ENCODE peak calls at places on chromosomes 13 and 19, in eight cellular contexts. W, T, B, V, D, J, O and U are unnamed samples.

GRCh38 chr13:110231348-110232047 is 75.5 kb downstream of the COL4A1 start:
- DNase-seq in W (no peak), T (no peak), B (no peak), V (no peak), D (no peak), J (no peak), O (no peak), U (no peak)

GRCh38 chr19:13241321-13242104 is 91.3 kb downstream of the IER2 start:
- DNase-seq in W (no peak), T (no peak), B (peak), V (peak), D (no peak), J (no peak), O (peak), U (no peak)

GRCh38 chr13:88764103-88764502 is 1092.9 kb downstream of the SLITRK5 start:
- DNase-seq in W (no peak), T (no peak), B (no peak), V (no peak), D (no peak), J (no peak), O (no peak), U (no peak)

GRCh38 chr13:107563099-107563925 is 652.0 kb downstream of the LIG4 start:
- DNase-seq in W (no peak), T (no peak), B (no peak), V (no peak), D (no peak), J (no peak), O (no peak), U (no peak)

GRCh38 chr19:13039211-13039789 is 44.0 kb downstream of the NFIX start:
- DNase-seq in W (no peak), T (no peak), B (peak), V (no peak), D (no peak), J (no peak), O (no peak), U (no peak)

GRCh38 chr13:100987993-100988392 is 313.4 kb upstream of the TMTC4 start:
- DNase-seq in W (no peak), T (no peak), B (peak), V (peak), D (no peak), J (no peak), O (no peak), U (no peak)

GRCh38 chr13:72726721-72727416 is 560 bp downstream of the MZT1 start:
- DNase-seq in W (peak), T (peak), B (peak), V (no peak), D (peak), J (peak), O (peak), U (no peak)

GRCh38 chr13:35283856-35284255 is 192.6 kb downstream of the MAB21L1 start:
- DNase-seq in W (no peak), T (no peak), B (peak), V (no peak), D (no peak), J (no peak), O (no peak), U (no peak)

GRCh38 chr13:64855506-64855905 is 2374.6 kb downstream of the PCDH9 start:
- DNase-seq in W (no peak), T (no peak), B (peak), V (no peak), D (no peak), J (no peak), O (no peak), U (no peak)

GRCh38 chr19:11549386-11549953 is 9.6 kb downstream of the ELOF1 start:
- DNase-seq in W (no peak), T (no peak), B (no peak), V (no peak), D (no peak), J (no peak), O (no peak), U (no peak)

GRCh38 chr19:5337886-5338595 is 2.6 kb downstream of the PTPRS start:
- DNase-seq in W (no peak), T (no peak), B (no peak), V (no peak), D (no peak), J (no peak), O (no peak), U (no peak)

GRCh38 chr13:60327551-60327950 is 69.5 kb upstream of the TDRD3 start:
- DNase-seq in W (no peak), T (no peak), B (no peak), V (no peak), D (no peak), J (no peak), O (no peak), U (no peak)

GRCh38 chr13:27958928-27959539 is 10.1 kb downstream of the CDX2 start:
- DNase-seq in W (no peak), T (no peak), B (no peak), V (no peak), D (no peak), J (no peak), O (no peak), U (no peak)

GRCh38 chr13:75302031-75302430 is 179.9 kb downstream of the TBC1D4 start:
- DNase-seq in W (no peak), T (no peak), B (no peak), V (no peak), D (no peak), J (no peak), O (no peak), U (no peak)

GRCh38 chr19:37654118-37654517 is 1.1 kb downstream of the ZFP30 start:
- DNase-seq in W (no peak), T (no peak), B (no peak), V (no peak), D (no peak), J (no peak), O (no peak), U (no peak)

GRCh38 chr13:67120872-67121531 is 109.1 kb downstream of the PCDH9 start:
- DNase-seq in W (no peak), T (no peak), B (no peak), V (no peak), D (no peak), J (no peak), O (no peak), U (no peak)

GRCh38 chr13:40063278-40063698 is 407.8 kb downstream of the COG6 start:
- DNase-seq in W (no peak), T (no peak), B (no peak), V (no peak), D (no peak), J (no peak), O (no peak), U (no peak)

GRCh38 chr19:33895366-33895765 is 98.7 kb downstream of the KCTD15 start:
- DNase-seq in W (no peak), T (no peak), B (no peak), V (no peak), D (no peak), J (no peak), O (no peak), U (no peak)

GRCh38 chr19:18220632-18221275 is 5.5 kb downstream of the PDE4C start:
- DNase-seq in W (no peak), T (peak), B (no peak), V (no peak), D (no peak), J (no peak), O (no peak), U (no peak)